ENCODE peak calls at places on chromosomes 7 and 10, in nine cellular contexts. K, A, J, V, O, T, S, Z and I are unnamed samples.

GRCh38 chr10:35184527-35185171 is 58.0 kb downstream of the CREM start:
- DNase-seq in K (no peak), A (no peak), J (no peak), V (no peak), O (peak), T (no peak), S (no peak), Z (no peak), I (no peak)

GRCh38 chr10:129959544-129960492 is 4.3 kb downstream of the EBF3 start:
- DNase-seq in K (no peak), A (no peak), J (peak), V (no peak), O (no peak), T (peak), S (no peak), Z (peak), I (no peak)

GRCh38 chr10:95864906-95865813 is 42.6 kb upstream of the CC2D2B start:
- DNase-seq in K (no peak), A (no peak), J (peak), V (peak), O (peak), T (no peak), S (peak), Z (peak), I (peak)

GRCh38 chr7:138258194-138258554 is 181.9 kb downstream of the AKR1D1 start:
- DNase-seq in K (no peak), A (no peak), J (no peak), V (peak), O (no peak), T (no peak), S (no peak), Z (no peak), I (peak)

GRCh38 chr10:119104653-119105024 is 726 bp downstream of the DENND10 start:
- DNase-seq in K (peak), A (peak), J (no peak), V (peak), O (no peak), T (peak), S (no peak), Z (peak), I (peak)

GRCh38 chr7:122532406-122533269 is 166.3 kb downstream of the RNF133 start:
- DNase-seq in K (no peak), A (no peak), J (peak), V (no peak), O (peak), T (no peak), S (peak), Z (no peak), I (peak)

GRCh38 chr10:120735773-120736371 is 115.3 kb upstream of the WDR11 start:
- DNase-seq in K (no peak), A (no peak), J (peak), V (peak), O (peak), T (no peak), S (peak), Z (peak), I (peak)

GRCh38 chr10:98074315-98074911 is 44.0 kb upstream of the CRTAC1 start:
- DNase-seq in K (no peak), A (no peak), J (peak), V (peak), O (no peak), T (no peak), S (peak), Z (peak), I (peak)

GRCh38 chr7:83808982-83809381 is 160.0 kb upstream of the SEMA3E start:
- DNase-seq in K (no peak), A (no peak), J (no peak), V (no peak), O (no peak), T (no peak), S (no peak), Z (no peak), I (no peak)

GRCh38 chr10:128091636-128092210 is 34.5 kb downstream of the MKI67 start:
- DNase-seq in K (no peak), A (no peak), J (no peak), V (no peak), O (no peak), T (no peak), S (no peak), Z (no peak), I (no peak)

GRCh38 chr10:85105614-85106013 is 777.2 kb downstream of the CCSER2 start:
- DNase-seq in K (no peak), A (no peak), J (no peak), V (no peak), O (no peak), T (no peak), S (no peak), Z (peak), I (no peak)

GRCh38 chr7:75689246-75690099 is 49.3 kb downstream of the HIP1 start:
- DNase-seq in K (no peak), A (no peak), J (no peak), V (no peak), O (no peak), T (no peak), S (no peak), Z (no peak), I (no peak)

GRCh38 chr7:29046978-29047377 is 88.8 kb upstream of the TRIL start:
- DNase-seq in K (no peak), A (no peak), J (no peak), V (no peak), O (no peak), T (no peak), S (no peak), Z (no peak), I (no peak)

GRCh38 chr10:47383254-47384147 is 592 bp downstream of the ZNF488 start:
- DNase-seq in K (no peak), A (no peak), J (no peak), V (no peak), O (no peak), T (no peak), S (peak), Z (no peak), I (no peak)

GRCh38 chr7:128430207-128430606 is 20.4 kb upstream of the IMPDH1 start:
- DNase-seq in K (no peak), A (no peak), J (no peak), V (no peak), O (no peak), T (no peak), S (no peak), Z (no peak), I (no peak)
- TF ChIP-seq CTCF in K (no peak), A (no peak), J (no peak), V (no peak), O (no peak), T (no peak), S (no peak), Z (no peak), I (no peak)

GRCh38 chr7:82294865-82295264 is 148.7 kb downstream of the CACNA2D1 start:
- DNase-seq in K (no peak), A (no peak), J (no peak), V (no peak), O (no peak), T (no peak), S (no peak), Z (no peak), I (no peak)
- H3K4me3 ChIP-seq in K (no peak), A (no peak), J (no peak), V (no peak), O (no peak), T (no peak), S (no peak), Z (no peak), I (no peak)

DNA sequence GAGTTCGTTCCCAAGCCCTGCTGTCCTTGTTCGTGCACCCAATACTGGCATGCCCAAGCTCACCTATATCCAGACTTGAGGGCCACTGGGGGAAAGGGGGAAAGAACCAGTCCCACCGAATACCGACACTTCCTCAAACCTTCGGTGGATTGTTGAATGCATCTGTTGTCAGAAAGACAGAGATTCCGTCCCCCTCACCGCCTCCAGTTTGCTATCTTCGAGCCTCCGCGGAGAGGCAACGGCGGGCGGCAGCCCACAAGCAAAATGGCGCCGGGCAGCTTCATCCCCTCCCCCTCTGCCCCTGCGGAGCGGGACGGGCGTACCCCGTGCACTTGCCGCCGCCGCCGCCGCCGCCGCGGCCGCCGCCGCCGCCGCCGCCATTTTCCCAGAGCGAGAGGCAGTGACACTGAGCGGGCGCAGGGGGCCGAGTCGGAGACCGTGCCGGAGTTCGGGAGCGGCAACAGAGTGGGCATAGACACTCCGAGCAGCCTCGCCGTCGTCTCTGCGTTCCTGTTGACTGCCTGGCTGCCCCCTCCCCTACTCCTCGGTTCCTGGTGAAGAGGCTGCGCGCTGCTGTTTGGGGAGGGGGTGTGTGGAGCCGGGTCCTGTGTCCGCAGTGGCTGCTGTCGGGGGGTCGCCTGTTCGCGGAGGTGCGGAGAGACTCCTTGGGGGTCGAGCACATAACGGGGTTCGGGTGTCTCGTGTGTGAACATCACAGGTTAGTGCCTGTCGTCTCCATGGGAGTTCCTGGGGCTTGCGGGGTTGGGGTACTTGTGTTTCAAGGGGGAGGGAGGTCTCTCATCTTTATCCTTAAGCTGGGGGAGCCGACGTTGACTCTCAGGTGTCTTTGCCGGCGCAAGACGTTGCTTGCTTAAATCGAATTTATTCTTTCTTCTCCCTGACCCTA is at the start of gene KMT2E:
- DNase-seq in K (peak), A (peak), J (peak), V (peak), O (peak), T (peak), S (peak), Z (peak), I (peak)
- TF ChIP-seq CTCF in K (no peak), A (no peak), J (no peak), V (peak), O (no peak), T (peak), S (no peak), Z (no peak), I (no peak)

GRCh38 chr10:91076991-91077548 is 143.4 kb upstream of the PCGF5 start:
- DNase-seq in K (no peak), A (no peak), J (no peak), V (no peak), O (no peak), T (no peak), S (no peak), Z (no peak), I (no peak)
- H3K4me3 ChIP-seq in K (no peak), A (no peak), J (no peak), V (no peak), O (no peak), T (no peak), S (no peak), Z (no peak), I (no peak)

DNA sequence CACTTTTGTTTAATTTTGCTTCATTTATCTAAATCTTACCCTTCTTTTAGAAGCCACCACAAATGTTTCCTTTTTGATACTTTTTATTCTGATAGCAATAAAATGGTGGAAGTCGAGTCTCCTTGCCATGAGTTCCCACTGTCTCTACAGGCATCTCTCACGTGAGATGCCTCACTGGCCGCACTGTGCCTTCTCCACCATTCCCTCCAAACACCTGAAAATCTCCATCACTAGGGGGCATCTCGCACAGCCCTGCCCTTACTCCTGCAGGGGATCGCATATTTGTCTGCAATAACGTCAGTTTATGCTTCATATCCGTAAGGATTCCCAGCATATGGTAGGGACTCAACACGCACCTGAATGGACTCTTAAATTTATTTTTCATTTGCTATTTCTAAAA is 56.3 kb upstream of the NCAPG2 start:
- DNase-seq in K (no peak), A (no peak), J (no peak), V (no peak), O (no peak), T (no peak), S (no peak), Z (no peak), I (no peak)
- TF ChIP-seq CTCF in K (no peak), A (no peak), J (peak), V (peak), O (peak), T (no peak), S (no peak), Z (peak), I (peak)

GRCh38 chr10:77888356-77888703 is 38.2 kb downstream of the DLG5 start:
- DNase-seq in K (no peak), A (no peak), J (peak), V (no peak), O (peak), T (no peak), S (no peak), Z (no peak), I (no peak)
- H3K4me3 ChIP-seq in K (no peak), A (no peak), J (no peak), V (peak), O (no peak), T (no peak), S (peak), Z (no peak), I (no peak)

GRCh38 chr7:72140566-72140965 is 271.6 kb downstream of the CALN1 start:
- DNase-seq in K (no peak), A (no peak), J (no peak), V (no peak), O (no peak), T (no peak), S (no peak), Z (no peak), I (no peak)
- TF ChIP-seq CTCF in K (no peak), A (no peak), J (no peak), V (no peak), O (no peak), T (no peak), S (no peak), Z (no peak), I (no peak)